ENCODE peak calls at places on chromosomes 5 and 9, in six cellular contexts. P is CD8-positive, alpha-beta T cell; V is stomach; B is Panc1; T is HL-60; D is heart right ventricle. X is an unnamed sample.

GRCh38 chr5:55338810-55339243 is 31.0 kb downstream of the MTREX start:
- DNase-seq in P (no peak), V (no peak), B (no peak), T (no peak), D (no peak), X (no peak)

GRCh38 chr9:121313458-121314152 is 45.6 kb downstream of the GSN start:
- DNase-seq in P (no peak), V (no peak), B (no peak), T (no peak), D (no peak), X (no peak)

GRCh38 chr5:93162201-93162654 is 418.8 kb downstream of the NR2F1-AS1 start:
- DNase-seq in P (no peak), V (no peak), B (no peak), T (no peak), D (no peak), X (no peak)

GRCh38 chr5:151092750-151093149 is 11.9 kb upstream of the TNIP1 start:
- DNase-seq in P (no peak), V (no peak), B (no peak), T (peak), D (no peak), X (peak)

GRCh38 chr5:16787278-16787677 is 148.8 kb downstream of the MYO10 start:
- DNase-seq in P (no peak), V (peak), B (no peak), T (no peak), D (no peak), X (no peak)

GRCh38 chr9:27534131-27534530 is 4.5 kb upstream of the MOB3B start:
- DNase-seq in P (no peak), V (no peak), B (no peak), T (no peak), D (no peak), X (no peak)

GRCh38 chr9:92635760-92636159 is 34.2 kb downstream of the IPPK start:
- DNase-seq in P (peak), V (peak), B (no peak), T (no peak), D (no peak), X (no peak)

GRCh38 chr9:136172412-136173079 is 32.4 kb downstream of the LHX3 start:
- DNase-seq in P (no peak), V (no peak), B (no peak), T (no peak), D (no peak), X (no peak)

GRCh38 chr5:99763021-99763814 is 772.0 kb upstream of the FAM174A start:
- DNase-seq in P (no peak), V (no peak), B (no peak), T (no peak), D (no peak), X (no peak)

GRCh38 chr9:127806871-127807270 is 4.2 kb downstream of the FPGS start:
- DNase-seq in P (no peak), V (no peak), B (no peak), T (no peak), D (no peak), X (no peak)

GRCh38 chr5:43469671-43470396 is 13.8 kb downstream of the TMEM267 start:
- DNase-seq in P (no peak), V (no peak), B (no peak), T (no peak), D (no peak), X (no peak)

GRCh38 chr5:10745133-10745532 is 15.9 kb downstream of the DAP start:
- DNase-seq in P (no peak), V (no peak), B (no peak), T (no peak), D (no peak), X (no peak)

GRCh38 chr5:42228279-42228678 is 195.0 kb upstream of the GHR start:
- DNase-seq in P (no peak), V (no peak), B (no peak), T (no peak), D (no peak), X (no peak)

GRCh38 chr5:140312067-140312790 is 9.3 kb upstream of the PFDN1 start:
- DNase-seq in P (no peak), V (peak), B (peak), T (peak), D (no peak), X (no peak)

GRCh38 chr5:144002866-144003265 is 167.6 kb downstream of the YIPF5 start:
- DNase-seq in P (no peak), V (no peak), B (no peak), T (no peak), D (no peak), X (no peak)

GRCh38 chr5:33316773-33317172 is 124.0 kb upstream of the TARS1 start:
- DNase-seq in P (no peak), V (no peak), B (no peak), T (no peak), D (no peak), X (no peak)

GRCh38 chr5:16542275-16542674 is 74.5 kb downstream of the RETREG1 start:
- DNase-seq in P (no peak), V (no peak), B (no peak), T (no peak), D (no peak), X (no peak)

GRCh38 chr5:74953601-74953960 is 87.4 kb upstream of the FAM169A start:
- DNase-seq in P (no peak), V (no peak), B (no peak), T (no peak), D (no peak), X (no peak)

GRCh38 chr5:14118551-14119320 is 24.4 kb upstream of the TRIO start:
- DNase-seq in P (no peak), V (no peak), B (no peak), T (no peak), D (peak), X (no peak)

GRCh38 chr5:142543951-142544753 is 141.7 kb downstream of the FGF1 start:
- DNase-seq in P (no peak), V (no peak), B (no peak), T (no peak), D (no peak), X (no peak)

GRCh38 chr5:72692273-72692672 is 124.2 kb upstream of the TNPO1 start:
- DNase-seq in P (no peak), V (no peak), B (no peak), T (no peak), D (no peak), X (no peak)

GRCh38 chr5:80921026-80921425 is 39.1 kb upstream of the RASGRF2 start:
- DNase-seq in P (no peak), V (no peak), B (no peak), T (no peak), D (no peak), X (no peak)

GRCh38 chr5:103793595-103794182 is 231.1 kb upstream of the NUDT12 start:
- DNase-seq in P (no peak), V (no peak), B (no peak), T (no peak), D (no peak), X (no peak)

GRCh38 chr9:90112791-90113190 is 508.0 kb downstream of the GADD45G start:
- DNase-seq in P (no peak), V (no peak), B (no peak), T (no peak), D (no peak), X (no peak)

GRCh38 chr9:92607088-92607487 is 62.8 kb downstream of the IPPK start:
- DNase-seq in P (no peak), V (no peak), B (no peak), T (no peak), D (no peak), X (no peak)

GRCh38 chr5:96256795-96257470 is 176.1 kb downstream of the PCSK1 start:
- DNase-seq in P (no peak), V (no peak), B (no peak), T (peak), D (no peak), X (peak)

GRCh38 chr5:169545762-169546161 is 37.8 kb upstream of the SPDL1 start:
- DNase-seq in P (no peak), V (no peak), B (no peak), T (no peak), D (no peak), X (no peak)

GRCh38 chr5:1216918-1217295 is 8.3 kb upstream of the SLC6A18 start:
- DNase-seq in P (no peak), V (no peak), B (no peak), T (no peak), D (peak), X (no peak)

GRCh38 chr9:96476591-96476990 is 26.6 kb downstream of the HABP4 start:
- DNase-seq in P (no peak), V (no peak), B (no peak), T (no peak), D (no peak), X (no peak)

GRCh38 chr5:134939500-134939899 is 28.2 kb upstream of the CATSPER3 start:
- DNase-seq in P (no peak), V (no peak), B (no peak), T (no peak), D (no peak), X (no peak)

GRCh38 chr9:89601856-89602562 is 2.8 kb upstream of the GADD45G start:
- DNase-seq in P (no peak), V (no peak), B (no peak), T (no peak), D (no peak), X (no peak)

GRCh38 chr9:99103054-99103453 is 1.9 kb upstream of the TGFBR1 start:
- DNase-seq in P (no peak), V (no peak), B (no peak), T (no peak), D (no peak), X (no peak)

GRCh38 chr5:8081179-8081578 is 212.2 kb downstream of the MTRR start:
- DNase-seq in P (no peak), V (no peak), B (no peak), T (no peak), D (no peak), X (no peak)

GRCh38 chr9:72978724-72979123 is 25.9 kb upstream of the ALDH1A1 start:
- DNase-seq in P (no peak), V (no peak), B (no peak), T (no peak), D (no peak), X (no peak)

GRCh38 chr5:141856030-141856790 is 22.0 kb downstream of the PCDH1 start:
- DNase-seq in P (no peak), V (no peak), B (no peak), T (no peak), D (no peak), X (no peak)

GRCh38 chr9:762217-762616 is 79.3 kb upstream of the DMRT1 start:
- DNase-seq in P (peak), V (no peak), B (no peak), T (no peak), D (no peak), X (no peak)

DNA sequence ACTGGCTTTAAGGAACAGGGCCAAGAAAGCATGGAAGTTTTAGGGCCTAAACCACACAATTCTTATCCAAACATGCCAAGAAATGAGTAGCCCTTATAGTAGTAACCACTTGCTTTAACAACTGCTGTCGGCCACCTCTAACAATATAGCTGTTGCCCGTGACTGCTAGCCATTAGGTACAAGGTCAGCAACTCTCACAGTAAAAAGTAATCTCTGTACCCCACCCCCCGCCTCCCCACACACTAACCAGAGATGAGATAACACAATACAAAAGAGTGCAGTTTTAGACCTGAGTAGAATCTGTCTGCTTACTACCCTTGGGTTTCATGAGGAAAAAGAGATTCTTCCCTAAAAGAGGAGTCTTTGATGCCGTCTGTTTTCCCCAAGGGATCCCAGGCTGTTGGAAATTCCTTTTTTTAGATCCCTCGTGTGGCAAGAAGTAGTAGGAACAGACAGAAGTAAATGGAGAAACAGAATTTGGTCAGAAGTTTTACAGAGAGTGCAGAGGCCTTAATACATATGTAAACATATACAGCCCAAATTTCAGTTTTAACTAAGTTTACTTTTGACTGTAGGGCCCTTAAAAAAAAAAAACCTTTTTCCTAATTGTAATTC is 94.3 kb downstream of the WDR41 start:
- DNase-seq in P (no peak), V (no peak), B (no peak), T (no peak), D (no peak), X (no peak)
- TF ChIP-seq CTCF in P (no peak), V (no peak), B (no peak), T (no peak), D (no peak), X (no peak)

GRCh38 chr9:130069048-130069447 is 15.3 kb downstream of the GPR107 start:
- DNase-seq in P (no peak), V (no peak), B (no peak), T (no peak), D (no peak), X (no peak)
- H3K27ac ChIP-seq in P (no peak), V (peak), B (no peak), T (no peak), D (no peak), X (peak)

GRCh38 chr5:82470185-82470584 is 192.0 kb upstream of the RPS23 start:
- DNase-seq in P (no peak), V (no peak), B (no peak), T (no peak), D (no peak), X (no peak)

GRCh38 chr5:82465235-82465634 is 187.1 kb upstream of the RPS23 start:
- DNase-seq in P (no peak), V (no peak), B (no peak), T (no peak), D (no peak), X (no peak)

GRCh38 chr5:82467006-82467561 is 188.9 kb upstream of the RPS23 start:
- DNase-seq in P (no peak), V (no peak), B (no peak), T (no peak), D (no peak), X (peak)
- TF ChIP-seq CTCF in P (no peak), V (no peak), B (no peak), T (no peak), D (peak), X (no peak)

GRCh38 chr9:126376311-126376902 is 49.8 kb downstream of the MVB12B start:
- DNase-seq in P (no peak), V (no peak), B (no peak), T (no peak), D (no peak), X (no peak)

GRCh38 chr9:126377521-126377920 is 50.9 kb downstream of the MVB12B start:
- DNase-seq in P (no peak), V (no peak), B (no peak), T (no peak), D (no peak), X (no peak)

GRCh38 chr9:126374366-126374781 is 47.7 kb downstream of the MVB12B start:
- DNase-seq in P (no peak), V (no peak), B (no peak), T (no peak), D (no peak), X (no peak)

GRCh38 chr9:126376903-126377342 is 50.3 kb downstream of the MVB12B start:
- DNase-seq in P (no peak), V (no peak), B (no peak), T (no peak), D (no peak), X (no peak)

GRCh38 chr9:126375386-126375785 is 48.8 kb downstream of the MVB12B start:
- DNase-seq in P (no peak), V (no peak), B (no peak), T (peak), D (no peak), X (no peak)
- H3K27ac ChIP-seq in P (no peak), V (peak), B (peak), T (no peak), D (peak), X (no peak)

DNA sequence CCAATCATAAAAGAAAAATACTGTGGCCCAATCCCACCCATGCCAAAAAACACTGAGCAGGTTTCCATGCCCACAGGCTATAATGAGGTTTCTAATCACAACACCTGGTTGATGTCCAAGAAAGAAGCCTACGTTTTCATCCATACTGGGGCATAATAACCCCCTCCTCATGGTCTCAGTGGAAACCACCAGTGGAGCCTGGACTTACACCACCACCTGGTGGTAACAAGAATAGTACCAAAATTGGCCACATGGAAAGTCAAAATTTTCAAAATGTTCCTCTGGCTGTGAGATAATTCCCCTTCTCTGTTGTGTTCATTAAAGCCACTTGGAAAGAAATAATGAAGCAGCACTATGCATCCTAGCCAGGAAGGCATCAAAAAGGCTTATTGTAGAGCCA is 687.3 kb upstream of the ST8SIA4 start:
- DNase-seq in P (no peak), V (no peak), B (no peak), T (no peak), D (no peak), X (no peak)
- TF ChIP-seq CTCF in P (no peak), V (no peak), B (peak), T (no peak), D (no peak), X (no peak)

GRCh38 chr5:91293131-91293530 is 90.0 kb downstream of the ARRDC3 start:
- DNase-seq in P (no peak), V (no peak), B (no peak), T (peak), D (no peak), X (no peak)
- H3K27ac ChIP-seq in P (no peak), V (no peak), B (peak), T (no peak), D (no peak), X (no peak)